ENCODE peak calls at places on chromosomes 4 and X, in six cellular contexts. One of them, this sample, is unnamed.

GRCh38 chr4:36841583-36842326 is 402.8 kb upstream of the NWD2 start:
- DNase-seq in prostate gland: no peak
- DNase-seq in astrocyte of the spinal cord: peak; percentile 29
- DNase-seq in AG04450: no peak
- DNase-seq in SW480: no peak
- DNase-seq in SHP77 treated with DMSO at 0.1 percent for 48 hours: no peak
- DNase-seq in this sample: no peak

GRCh38 chrX:65745992-65746391 is 78.5 kb downstream of the MSN start:
- DNase-seq in prostate gland: peak; percentile 4
- DNase-seq in astrocyte of the spinal cord: no peak
- DNase-seq in AG04450: no peak
- DNase-seq in SW480: peak; percentile 2
- DNase-seq in SHP77 treated with DMSO at 0.1 percent for 48 hours: no peak
- DNase-seq in this sample: no peak

GRCh38 chrX:136097871-136098805 is 49.2 kb upstream of the FHL1 start:
- DNase-seq in prostate gland: no peak
- DNase-seq in astrocyte of the spinal cord: no peak
- DNase-seq in AG04450: no peak
- DNase-seq in SW480: no peak
- DNase-seq in SHP77 treated with DMSO at 0.1 percent for 48 hours: no peak
- DNase-seq in this sample: no peak

GRCh38 chr4:28482580-28482979 is 1621.9 kb downstream of the STIM2 start:
- DNase-seq in prostate gland: no peak
- DNase-seq in astrocyte of the spinal cord: no peak
- DNase-seq in AG04450: no peak
- DNase-seq in SW480: no peak
- DNase-seq in SHP77 treated with DMSO at 0.1 percent for 48 hours: no peak
- DNase-seq in this sample: no peak

GRCh38 chr4:79147251-79147650 is 178.6 kb downstream of the NAA11 start:
- DNase-seq in prostate gland: no peak
- DNase-seq in astrocyte of the spinal cord: peak; percentile 9
- DNase-seq in AG04450: no peak
- DNase-seq in SW480: no peak
- DNase-seq in SHP77 treated with DMSO at 0.1 percent for 48 hours: no peak
- DNase-seq in this sample: no peak

GRCh38 chrX:123013141-123013540 is 170.9 kb upstream of the GRIA3 start:
- DNase-seq in prostate gland: no peak
- DNase-seq in astrocyte of the spinal cord: no peak
- DNase-seq in AG04450: no peak
- DNase-seq in SW480: no peak
- DNase-seq in SHP77 treated with DMSO at 0.1 percent for 48 hours: no peak
- DNase-seq in this sample: no peak

GRCh38 chr4:184074989-184075388 is 142.7 kb downstream of the ENPP6 start:
- DNase-seq in prostate gland: no peak
- DNase-seq in astrocyte of the spinal cord: no peak
- DNase-seq in AG04450: no peak
- DNase-seq in SW480: no peak
- DNase-seq in SHP77 treated with DMSO at 0.1 percent for 48 hours: no peak
- DNase-seq in this sample: no peak

GRCh38 chr4:38529189-38530115 is 134.5 kb upstream of the KLF3 start:
- DNase-seq in prostate gland: no peak
- DNase-seq in astrocyte of the spinal cord: no peak
- DNase-seq in AG04450: no peak
- DNase-seq in SW480: peak; percentile 3
- DNase-seq in SHP77 treated with DMSO at 0.1 percent for 48 hours: no peak
- DNase-seq in this sample: no peak

GRCh38 chr4:13543648-13544555 is at the start of gene NKX3-2:
- DNase-seq in prostate gland: no peak
- DNase-seq in astrocyte of the spinal cord: no peak
- DNase-seq in AG04450: no peak
- DNase-seq in SW480: peak; percentile 9
- DNase-seq in SHP77 treated with DMSO at 0.1 percent for 48 hours: no peak
- DNase-seq in this sample: no peak

GRCh38 chr4:150679018-150679766 is 97.2 kb downstream of the MAB21L2 start:
- DNase-seq in prostate gland: no peak
- DNase-seq in astrocyte of the spinal cord: peak; percentile 14
- DNase-seq in AG04450: no peak
- DNase-seq in SW480: no peak
- DNase-seq in SHP77 treated with DMSO at 0.1 percent for 48 hours: no peak
- DNase-seq in this sample: no peak

GRCh38 chr4:26452565-26453531 is 37.4 kb downstream of the CCKAR start:
- DNase-seq in prostate gland: peak; percentile 32
- DNase-seq in astrocyte of the spinal cord: no peak
- DNase-seq in AG04450: no peak
- DNase-seq in SW480: no peak
- DNase-seq in SHP77 treated with DMSO at 0.1 percent for 48 hours: peak; percentile 5
- DNase-seq in this sample: no peak

GRCh38 chr4:152939655-152940054 is 3.5 kb downstream of the FHDC1 start:
- DNase-seq in prostate gland: no peak
- DNase-seq in astrocyte of the spinal cord: no peak
- DNase-seq in AG04450: no peak
- DNase-seq in SW480: no peak
- DNase-seq in SHP77 treated with DMSO at 0.1 percent for 48 hours: no peak
- DNase-seq in this sample: no peak

GRCh38 chrX:115268421-115268820 is 21.1 kb upstream of the LUZP4 start:
- DNase-seq in prostate gland: no peak
- DNase-seq in astrocyte of the spinal cord: no peak
- DNase-seq in AG04450: no peak
- DNase-seq in SW480: no peak
- DNase-seq in SHP77 treated with DMSO at 0.1 percent for 48 hours: no peak
- DNase-seq in this sample: no peak

GRCh38 chr4:159487284-159487747 is 384.4 kb downstream of the RAPGEF2 start:
- DNase-seq in prostate gland: peak; percentile 57
- DNase-seq in astrocyte of the spinal cord: peak; percentile 82
- DNase-seq in AG04450: peak; percentile 44
- DNase-seq in SW480: peak; percentile 62
- DNase-seq in SHP77 treated with DMSO at 0.1 percent for 48 hours: peak; percentile 58
- DNase-seq in this sample: peak; percentile 6

GRCh38 chrX:22594771-22595170 is 322.1 kb downstream of the CBLL2 start:
- DNase-seq in prostate gland: no peak
- DNase-seq in astrocyte of the spinal cord: no peak
- DNase-seq in AG04450: no peak
- DNase-seq in SW480: no peak
- DNase-seq in SHP77 treated with DMSO at 0.1 percent for 48 hours: no peak
- DNase-seq in this sample: no peak

GRCh38 chr4:98522603-98523395 is 135.6 kb downstream of the TSPAN5 start:
- DNase-seq in prostate gland: no peak
- DNase-seq in astrocyte of the spinal cord: peak; percentile 95
- DNase-seq in AG04450: peak; percentile 78
- DNase-seq in SW480: peak; percentile 51
- DNase-seq in SHP77 treated with DMSO at 0.1 percent for 48 hours: no peak
- DNase-seq in this sample: no peak

GRCh38 chrX:150158554-150159332 is 204.4 kb upstream of the MAMLD1 start:
- DNase-seq in prostate gland: no peak
- DNase-seq in astrocyte of the spinal cord: no peak
- DNase-seq in AG04450: no peak
- DNase-seq in SW480: no peak
- DNase-seq in SHP77 treated with DMSO at 0.1 percent for 48 hours: no peak
- DNase-seq in this sample: no peak

GRCh38 chrX:38803286-38803608 is 2.0 kb downstream of the MID1IP1 start:
- DNase-seq in prostate gland: no peak
- DNase-seq in astrocyte of the spinal cord: no peak
- DNase-seq in AG04450: no peak
- DNase-seq in SW480: no peak
- DNase-seq in SHP77 treated with DMSO at 0.1 percent for 48 hours: no peak
- DNase-seq in this sample: peak; percentile 16

GRCh38 chrX:150446151-150446550 is 83.0 kb downstream of the MAMLD1 start:
- DNase-seq in prostate gland: no peak
- DNase-seq in astrocyte of the spinal cord: no peak
- DNase-seq in AG04450: no peak
- DNase-seq in SW480: no peak
- DNase-seq in SHP77 treated with DMSO at 0.1 percent for 48 hours: no peak
- DNase-seq in this sample: no peak

GRCh38 chr4:165378763-165379631 is at the start of gene CPE:
- DNase-seq in prostate gland: peak; percentile 80
- DNase-seq in astrocyte of the spinal cord: peak; percentile 83
- DNase-seq in AG04450: no peak
- DNase-seq in SW480: peak; percentile 69
- DNase-seq in SHP77 treated with DMSO at 0.1 percent for 48 hours: peak; percentile 65
- DNase-seq in this sample: peak; percentile 47

GRCh38 chrX:21745756-21746155 is 12.2 kb downstream of the SMPX start:
- DNase-seq in prostate gland: no peak
- DNase-seq in astrocyte of the spinal cord: peak; percentile 29
- DNase-seq in AG04450: no peak
- DNase-seq in SW480: peak; percentile 13
- DNase-seq in SHP77 treated with DMSO at 0.1 percent for 48 hours: no peak
- DNase-seq in this sample: peak; percentile 45